ENCODE peak calls at places on chromosomes 13 and 19, in seven cellular contexts. N is H1, F is GM12878, B is HepG2, L is SK-N-SH, U is K562, T is HCT116. Y is an unnamed sample.
A peak's percentile ranks its signal among the peaks of the same experiment; 100 is the strongest.

GRCh38 chr13:27211771-27212364 is 39.5 kb upstream of the RPL21 start:
- DNase-seq in U (no peak), T (peak; percentile 32), F (no peak), L (no peak), B (no peak), N (no peak), Y (no peak)

GRCh38 chr13:46179576-46180368 is 2.2 kb downstream of the LCP1 start:
- DNase-seq in L (no peak), U (peak; percentile 36), N (no peak), B (no peak), T (no peak), F (no peak), Y (no peak)

GRCh38 chr13:97982286-97982685 is 28.8 kb downstream of the IPO5 start:
- DNase-seq in T (no peak), U (no peak), L (no peak), N (no peak), F (no peak), B (no peak), Y (no peak)

GRCh38 chr19:29576761-29577661 is 29.1 kb upstream of the POP4 start:
- DNase-seq in U (no peak), L (no peak), B (no peak), N (no peak), T (no peak), F (peak; percentile 34), Y (no peak)

GRCh38 chr13:91111476-91112190 is 235.9 kb upstream of the MIR17HG start:
- DNase-seq in U (no peak), F (no peak), N (no peak), L (no peak), B (no peak), T (no peak), Y (no peak)

GRCh38 chr19:31113250-31113685 is 236.0 kb downstream of the TSHZ3 start:
- DNase-seq in N (no peak), L (no peak), U (no peak), T (no peak), F (no peak), B (no peak), Y (no peak)

GRCh38 chr13:89796196-89796595 is 1551.3 kb upstream of the MIR17HG start:
- DNase-seq in N (no peak), U (peak; percentile 22), B (no peak), F (no peak), T (no peak), L (no peak), Y (peak; percentile 8)

GRCh38 chr13:109974354-109974753 is 188.0 kb upstream of the IRS2 start:
- DNase-seq in U (no peak), N (no peak), L (no peak), F (no peak), T (no peak), B (no peak), Y (no peak)

GRCh38 chr19:38389101-38389925 is 816 bp downstream of the SPRED3 start:
- DNase-seq in L (peak; percentile 80), N (no peak), U (no peak), B (no peak), T (no peak), F (no peak), Y (no peak)

GRCh38 chr13:112881656-112882554 is 87.1 kb upstream of the MCF2L start:
- DNase-seq in N (no peak), F (no peak), B (no peak), L (no peak), U (no peak), T (no peak), Y (no peak)

GRCh38 chr19:45716314-45717130 is 14.2 kb downstream of the FBXO46 start:
- DNase-seq in B (no peak), U (peak; percentile 31), F (no peak), N (no peak), L (peak; percentile 57), T (no peak), Y (peak; percentile 51)

GRCh38 chr19:3470500-3471128 is 9.7 kb downstream of the SMIM24 start:
- DNase-seq in N (no peak), U (no peak), F (no peak), T (no peak), L (peak; percentile 17), B (no peak), Y (no peak)

GRCh38 chr19:35846038-35846668 is 6.2 kb downstream of the NPHS1 start:
- DNase-seq in F (no peak), B (no peak), T (no peak), U (no peak), N (no peak), L (no peak), Y (peak; percentile 59)
- TF ChIP-seq JUND in F (no peak), B (no peak), T (no peak), U (no peak), N (no peak), L (no peak), Y (no peak)

GRCh38 chr13:66859934-66860867 is 369.9 kb downstream of the PCDH9 start:
- DNase-seq in U (no peak), T (no peak), N (no peak), B (no peak), L (no peak), F (no peak), Y (no peak)
- TF ChIP-seq JUND in U (no peak), T (no peak), N (no peak), B (no peak), L (no peak), F (no peak), Y (no peak)

DNA sequence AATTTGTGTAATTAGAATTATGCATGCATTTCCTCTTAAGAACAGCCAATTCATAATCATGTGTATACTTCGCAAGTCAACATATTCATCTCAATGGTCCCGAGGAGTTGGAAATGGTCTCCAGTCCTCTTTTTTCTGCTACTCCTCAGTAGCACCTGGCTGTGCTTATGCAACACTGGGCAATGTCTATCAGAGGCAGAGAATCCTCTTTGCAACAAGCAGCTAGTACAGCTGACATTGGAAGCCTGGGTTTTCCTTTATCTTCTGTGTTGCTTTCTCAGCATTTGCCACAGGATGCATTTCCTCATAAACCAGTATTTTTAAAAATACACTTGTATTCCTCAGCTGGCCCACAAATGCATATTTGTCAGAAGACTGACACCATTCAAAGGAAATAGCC is 405.3 kb upstream of the GPC6 start:
- DNase-seq in F (no peak), U (no peak), L (no peak), T (no peak), N (no peak), B (no peak), Y (no peak)
- TF ChIP-seq JUND in F (no peak), U (no peak), L (no peak), T (no peak), N (no peak), B (no peak), Y (no peak)

GRCh38 chr13:44465318-44465717 is 91.7 kb downstream of the SERP2 start:
- DNase-seq in L (no peak), T (no peak), B (no peak), N (no peak), U (no peak), F (no peak), Y (no peak)
- TF ChIP-seq JUND in L (no peak), T (no peak), B (no peak), N (no peak), U (no peak), F (no peak), Y (no peak)

GRCh38 chr13:44854264-44855060 is 134.8 kb downstream of the NUFIP1 start:
- DNase-seq in B (peak; percentile 62), N (no peak), L (no peak), F (no peak), U (no peak), T (no peak), Y (peak; percentile 73)
- TF ChIP-seq JUND in B (no peak), N (no peak), L (no peak), F (no peak), U (no peak), T (no peak), Y (no peak)

GRCh38 chr13:83350569-83350968 is 531.7 kb downstream of the SLITRK1 start:
- DNase-seq in U (no peak), N (no peak), F (no peak), T (no peak), B (no peak), L (no peak), Y (no peak)
- TF ChIP-seq JUND in U (no peak), N (no peak), F (no peak), T (no peak), B (no peak), L (no peak), Y (no peak)

GRCh38 chr19:7846247-7846646 is 16.2 kb downstream of the EVI5L start:
- DNase-seq in T (no peak), L (no peak), N (no peak), F (no peak), B (no peak), U (no peak), Y (no peak)

GRCh38 chr19:7844951-7845350 is 14.9 kb downstream of the EVI5L start:
- DNase-seq in B (no peak), N (no peak), F (no peak), T (no peak), L (no peak), U (no peak), Y (no peak)

GRCh38 chr19:7843521-7843920 is 13.5 kb downstream of the EVI5L start:
- DNase-seq in N (no peak), T (no peak), L (peak; percentile 12), F (no peak), B (no peak), U (no peak), Y (no peak)

GRCh38 chr19:7844405-7844804 is 14.4 kb downstream of the EVI5L start:
- DNase-seq in L (no peak), N (no peak), T (no peak), U (no peak), F (no peak), B (no peak), Y (no peak)

DNA sequence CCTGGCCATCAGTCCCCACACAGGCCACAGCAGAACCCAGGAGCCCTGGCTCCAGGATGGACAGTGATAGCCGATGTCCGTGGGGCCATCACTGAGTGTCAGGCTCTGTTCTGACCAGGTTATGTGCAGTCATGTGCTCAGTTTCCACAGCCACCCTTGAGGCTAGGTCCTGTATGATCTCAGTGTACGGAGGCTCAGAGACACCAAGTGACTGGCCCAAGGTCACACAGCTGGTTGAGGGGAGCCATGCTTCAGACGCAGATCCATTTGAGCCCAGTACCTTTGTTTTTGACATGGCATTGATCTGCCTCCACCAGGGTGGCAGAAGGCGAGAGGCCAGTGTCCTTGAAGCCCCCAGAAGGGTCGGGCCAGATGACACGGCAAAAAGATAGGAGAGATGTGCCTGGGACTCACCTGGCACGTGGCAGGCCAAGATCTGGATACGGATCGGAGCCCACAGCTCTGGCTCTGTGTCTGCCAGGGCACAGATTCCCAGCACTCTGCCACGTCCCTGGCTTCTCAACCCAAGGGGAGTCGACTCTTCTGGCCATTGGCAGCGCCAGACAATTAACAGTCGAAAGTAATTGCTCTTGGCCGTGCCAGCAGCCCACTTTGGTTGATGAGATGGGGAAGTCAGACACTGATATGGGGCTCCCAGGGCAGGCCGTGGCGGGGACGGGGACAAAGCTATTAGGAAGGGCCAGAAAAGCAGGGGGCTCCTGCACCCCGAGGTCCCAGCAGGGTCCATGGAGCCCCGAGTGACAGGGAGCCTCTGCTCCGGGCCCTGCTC is 15.6 kb downstream of the EVI5L start:
- DNase-seq in T (no peak), F (no peak), L (no peak), U (no peak), B (no peak), N (no peak), Y (no peak)
- TF ChIP-seq JUND in T (no peak), F (no peak), L (no peak), U (no peak), B (no peak), N (no peak), Y (no peak)